ENCODE peak calls at places on chromosome 2, in nine cellular contexts. O is cardiac muscle cell, L is AG10803, W is endothelial cell, C is RWPE1, R is PC-9, I is neural progenitor cell, S is hepatocyte, N is foreskin fibroblast. P is an unnamed sample.

GRCh38 chr2:227095346-227095745 is 68.7 kb downstream of the COL4A4 start:
- DNase-seq in O (peak), L (no peak), W (peak), C (no peak), R (no peak), I (no peak), S (no peak), N (no peak), P (no peak)

GRCh38 chr2:44778671-44779476 is 162.6 kb upstream of the SIX3 start:
- DNase-seq in O (no peak), L (no peak), W (peak), C (no peak), R (no peak), I (peak), S (no peak), N (no peak), P (no peak)

GRCh38 chr2:205086689-205087088 is 541.4 kb downstream of the PARD3B start:
- DNase-seq in O (no peak), L (peak), W (no peak), C (no peak), R (no peak), I (no peak), S (no peak), N (peak), P (no peak)

GRCh38 chr2:196987654-196988364 is 61.3 kb upstream of the PGAP1 start:
- DNase-seq in O (peak), L (peak), W (no peak), C (peak), R (peak), I (peak), S (peak), N (peak), P (peak)

GRCh38 chr2:31973665-31974064 is 37.1 kb downstream of the MEMO1 start:
- DNase-seq in O (no peak), L (no peak), W (no peak), C (no peak), R (no peak), I (no peak), S (no peak), N (no peak), P (no peak)

GRCh38 chr2:231001921-231002320 is 6.0 kb downstream of the SPATA3 start:
- DNase-seq in O (no peak), L (no peak), W (no peak), C (no peak), R (no peak), I (no peak), S (no peak), N (no peak), P (no peak)

GRCh38 chr2:1483551-1483950 is 70.3 kb downstream of the TPO start:
- DNase-seq in O (no peak), L (no peak), W (no peak), C (no peak), R (no peak), I (no peak), S (no peak), N (no peak), P (no peak)

GRCh38 chr2:68721482-68722071 is 13.0 kb upstream of the ARHGAP25 start:
- DNase-seq in O (no peak), L (no peak), W (no peak), C (no peak), R (peak), I (no peak), S (no peak), N (no peak), P (peak)

GRCh38 chr2:73640946-73641766 is 1.1 kb downstream of the NAT8 start:
- DNase-seq in O (no peak), L (no peak), W (no peak), C (no peak), R (no peak), I (no peak), S (no peak), N (no peak), P (no peak)

GRCh38 chr2:85769236-85769986 is 15.6 kb downstream of the ATOH8 start:
- DNase-seq in O (no peak), L (no peak), W (peak), C (peak), R (no peak), I (peak), S (no peak), N (no peak), P (peak)

GRCh38 chr2:237432484-237433092 is 18.6 kb upstream of the COL6A3 start:
- DNase-seq in O (peak), L (peak), W (no peak), C (peak), R (peak), I (no peak), S (no peak), N (peak), P (peak)
- TF ChIP-seq CTCF in O (peak), L (peak), W (no peak), C (no peak), R (no peak), I (no peak), S (no peak), N (peak), P (no peak)

GRCh38 chr2:200665626-200666453 is 80.0 kb downstream of the AOX1 start:
- DNase-seq in O (no peak), L (no peak), W (no peak), C (no peak), R (no peak), I (no peak), S (peak), N (no peak), P (no peak)

GRCh38 chr2:200673191-200673590 is 87.4 kb downstream of the AOX1 start:
- DNase-seq in O (no peak), L (no peak), W (no peak), C (no peak), R (no peak), I (no peak), S (no peak), N (no peak), P (no peak)

GRCh38 chr2:200667397-200667796 is 81.6 kb downstream of the AOX1 start:
- DNase-seq in O (no peak), L (no peak), W (no peak), C (no peak), R (no peak), I (no peak), S (no peak), N (no peak), P (no peak)

GRCh38 chr2:200668473-200668872 is 82.7 kb downstream of the AOX1 start:
- DNase-seq in O (no peak), L (no peak), W (no peak), C (no peak), R (no peak), I (no peak), S (no peak), N (no peak), P (no peak)

DNA sequence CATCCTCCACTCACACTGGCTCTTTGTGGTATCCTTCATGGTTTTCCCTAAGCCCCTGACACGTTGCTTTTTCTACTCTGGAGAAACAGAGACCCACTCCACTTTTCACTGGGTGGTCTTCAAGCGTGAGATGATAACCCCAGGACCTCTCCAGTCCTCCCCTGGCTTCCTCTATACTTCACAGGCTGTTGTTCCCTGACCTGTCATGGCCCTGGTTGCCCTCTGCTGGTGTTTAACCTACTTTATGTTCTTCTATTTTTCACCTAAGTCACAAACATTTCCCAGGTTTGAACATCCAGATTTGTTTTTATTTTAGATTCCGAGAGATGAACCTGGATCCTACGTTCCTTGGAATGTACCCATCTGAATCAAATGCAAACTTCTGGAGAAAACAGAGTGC is 84.5 kb downstream of the AOX1 start:
- DNase-seq in O (no peak), L (no peak), W (no peak), C (no peak), R (no peak), I (no peak), S (no peak), N (no peak), P (no peak)
- TF ChIP-seq CTCF in O (no peak), L (no peak), W (no peak), C (no peak), R (peak), I (no peak), S (no peak), N (no peak), P (no peak)

DNA sequence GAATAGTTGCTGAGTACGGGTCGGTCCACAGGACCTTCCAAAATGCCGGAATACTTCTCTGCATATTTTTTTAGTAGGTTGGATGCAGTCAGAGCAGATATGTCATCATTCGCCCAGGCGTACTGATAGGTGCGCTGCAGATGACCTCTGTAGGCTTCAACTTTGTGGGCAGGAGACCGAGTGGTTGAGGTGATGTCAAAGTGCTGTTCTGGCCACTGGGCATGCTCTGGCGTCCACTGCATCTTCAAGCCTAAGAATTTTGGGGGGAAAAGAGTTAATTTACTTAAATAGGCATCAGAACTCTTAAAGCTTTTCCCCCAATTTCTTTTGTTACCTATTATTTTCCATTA is 124.3 kb downstream of the FIGN start:
- DNase-seq in O (no peak), L (no peak), W (no peak), C (no peak), R (no peak), I (no peak), S (no peak), N (no peak), P (no peak)
- TF ChIP-seq CTCF in O (no peak), L (no peak), W (no peak), C (no peak), R (no peak), I (no peak), S (no peak), N (no peak), P (no peak)

DNA sequence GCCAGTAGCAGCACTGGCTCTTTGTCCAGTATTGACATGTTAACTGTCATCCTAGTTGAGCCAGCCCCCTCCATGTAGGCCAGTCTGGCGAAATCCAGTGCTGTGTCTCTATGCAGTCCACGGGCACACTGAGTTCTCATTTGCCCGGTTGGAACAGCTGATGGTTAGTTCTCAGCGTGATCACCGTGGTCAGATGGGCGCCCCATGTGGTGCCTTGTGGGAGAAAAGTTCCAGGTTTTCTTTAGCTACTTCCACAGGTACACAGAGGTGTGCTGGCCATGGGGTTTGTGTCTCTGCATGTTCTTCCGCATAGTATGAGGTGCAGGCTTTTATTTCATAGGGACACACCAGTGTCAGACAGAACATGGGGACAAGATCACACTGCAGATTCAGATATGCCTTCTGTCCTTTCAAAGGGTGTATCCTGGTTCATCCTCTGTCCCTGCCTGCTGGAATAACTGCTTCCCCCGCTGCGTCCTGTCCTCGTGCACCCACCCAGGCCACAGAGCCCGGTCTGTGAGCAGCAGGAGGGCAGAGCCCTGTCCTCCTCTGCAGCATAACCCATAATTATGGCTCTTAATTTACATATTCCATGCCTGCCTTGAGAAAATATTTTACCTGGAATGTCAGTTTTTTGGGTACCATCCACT is 334.1 kb downstream of the GBX2 start:
- DNase-seq in O (no peak), L (no peak), W (no peak), C (no peak), R (no peak), I (no peak), S (no peak), N (no peak), P (no peak)
- TF ChIP-seq CTCF in O (no peak), L (no peak), W (no peak), C (no peak), R (no peak), I (no peak), S (no peak), N (no peak), P (no peak)

GRCh38 chr2:156986339-156986988 is 271.0 kb upstream of the GALNT5 start:
- DNase-seq in O (no peak), L (no peak), W (no peak), C (no peak), R (no peak), I (peak), S (peak), N (no peak), P (no peak)
- TF ChIP-seq CTCF in O (no peak), L (no peak), W (no peak), C (no peak), R (no peak), I (no peak), S (no peak), N (no peak), P (no peak)

GRCh38 chr2:61736982-61737381 is 116.9 kb downstream of the FAM161A start:
- DNase-seq in O (no peak), L (no peak), W (no peak), C (no peak), R (no peak), I (no peak), S (no peak), N (no peak), P (no peak)

GRCh38 chr2:61732787-61733186 is 121.1 kb downstream of the FAM161A start:
- DNase-seq in O (no peak), L (no peak), W (no peak), C (no peak), R (no peak), I (no peak), S (no peak), N (no peak), P (no peak)

GRCh38 chr2:61727746-61728145 is 126.1 kb downstream of the FAM161A start:
- DNase-seq in O (peak), L (no peak), W (no peak), C (no peak), R (no peak), I (no peak), S (no peak), N (no peak), P (no peak)

GRCh38 chr2:61733563-61733962 is 120.3 kb downstream of the FAM161A start:
- DNase-seq in O (peak), L (no peak), W (no peak), C (no peak), R (no peak), I (no peak), S (no peak), N (no peak), P (no peak)
- TF ChIP-seq CTCF in O (no peak), L (no peak), W (no peak), C (no peak), R (no peak), I (no peak), S (no peak), N (no peak), P (no peak)

GRCh38 chr2:57880446-57880845 is 166.2 kb upstream of the VRK2 start:
- DNase-seq in O (peak), L (no peak), W (no peak), C (no peak), R (no peak), I (no peak), S (no peak), N (no peak), P (no peak)

GRCh38 chr2:57884281-57884680 is 162.3 kb upstream of the VRK2 start:
- DNase-seq in O (no peak), L (no peak), W (no peak), C (no peak), R (no peak), I (no peak), S (no peak), N (no peak), P (no peak)

GRCh38 chr2:57881998-57882884 is 164.4 kb upstream of the VRK2 start:
- DNase-seq in O (no peak), L (peak), W (no peak), C (peak), R (peak), I (no peak), S (peak), N (peak), P (peak)

GRCh38 chr2:57880967-57881366 is 165.6 kb upstream of the VRK2 start:
- DNase-seq in O (no peak), L (no peak), W (no peak), C (no peak), R (no peak), I (no peak), S (no peak), N (no peak), P (no peak)

DNA sequence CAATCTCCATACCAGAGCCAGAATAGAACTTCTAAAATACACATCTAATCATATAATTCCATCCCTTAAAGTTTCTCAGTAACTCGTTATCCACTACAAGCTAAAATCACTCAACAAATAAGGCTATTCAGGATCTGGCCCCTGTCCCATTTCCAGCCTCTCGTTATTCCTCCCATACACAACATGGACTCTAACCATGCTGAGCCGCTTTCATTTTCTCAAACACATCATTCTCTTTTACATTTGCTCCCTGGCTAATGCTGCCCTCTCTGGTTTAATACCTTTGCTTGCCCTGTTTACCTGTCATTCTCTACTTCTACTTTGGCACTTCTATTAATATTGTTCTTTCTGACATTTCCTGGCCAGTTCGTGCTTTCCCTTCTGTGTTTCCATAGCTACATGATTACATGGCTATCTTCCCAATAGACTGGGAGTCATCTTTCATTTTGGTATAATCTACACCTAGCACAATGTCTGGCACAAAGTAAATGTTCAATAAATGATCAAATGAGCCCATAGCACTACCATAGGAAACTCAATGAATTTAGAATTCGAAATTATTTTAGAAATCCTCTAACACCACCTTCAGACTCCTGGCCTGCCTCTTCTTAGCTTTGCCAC is 163.6 kb upstream of the VRK2 start:
- DNase-seq in O (peak), L (no peak), W (no peak), C (no peak), R (peak), I (no peak), S (no peak), N (no peak), P (no peak)
- TF ChIP-seq CTCF in O (no peak), L (no peak), W (no peak), C (no peak), R (no peak), I (no peak), S (no peak), N (no peak), P (no peak)

P was measured in Calu3.